ENCODE peak calls at places on chromosomes 6 and 20, in seven cellular contexts. E, Q, T, J, N, A and U are unnamed samples. For H3K27me3, the result is how much of the 10 kb centered on the place peaks cover.

GRCh38 chr6:108176281-108177089 is 10.7 kb downstream of the NR2E1 start:
- DNase-seq in E (no peak), A (no peak), Q (no peak), T (no peak), N (no peak), J (no peak), U (no peak)

GRCh38 chr6:8749449-8749848 is 314.1 kb upstream of the SLC35B3 start:
- DNase-seq in A (no peak), Q (no peak), N (no peak), T (no peak), E (no peak), J (no peak), U (no peak)

GRCh38 chr6:170117111-170117972 is 173.5 kb downstream of the DLL1 start:
- DNase-seq in J (no peak), T (no peak), A (peak), E (no peak), Q (no peak), N (peak), U (no peak)

GRCh38 chr20:51926670-51927305 is 124.5 kb upstream of the SALL4 start:
- DNase-seq in T (no peak), Q (no peak), E (no peak), N (no peak), J (no peak), A (no peak), U (no peak)

GRCh38 chr20:10795286-10796026 is 121.7 kb upstream of the JAG1 start:
- DNase-seq in A (no peak), T (no peak), E (no peak), N (no peak), J (no peak), Q (no peak), U (no peak)

GRCh38 chr20:45949542-45950329 is 15.3 kb downstream of the PCIF1 start:
- DNase-seq in Q (no peak), J (no peak), E (no peak), N (no peak), A (no peak), T (no peak), U (no peak)

GRCh38 chr6:43495409-43495941 is 14.7 kb downstream of the LRRC73 start:
- DNase-seq in T (peak), J (no peak), Q (no peak), E (no peak), N (no peak), A (no peak), U (no peak)

GRCh38 chr20:55140631-55141030 is 665.2 kb downstream of the DOK5 start:
- DNase-seq in N (no peak), J (peak), Q (no peak), E (no peak), T (no peak), A (no peak), U (no peak)

GRCh38 chr6:26200918-26201721 is 113.9 kb downstream of the HFE start:
- DNase-seq in E (no peak), N (no peak), A (no peak), J (no peak), T (no peak), Q (no peak), U (no peak)

GRCh38 chr20:36384022-36384619 is 78.0 kb downstream of the DLGAP4 start:
- DNase-seq in A (no peak), E (no peak), T (peak), Q (peak), J (peak), N (no peak), U (peak)

DNA sequence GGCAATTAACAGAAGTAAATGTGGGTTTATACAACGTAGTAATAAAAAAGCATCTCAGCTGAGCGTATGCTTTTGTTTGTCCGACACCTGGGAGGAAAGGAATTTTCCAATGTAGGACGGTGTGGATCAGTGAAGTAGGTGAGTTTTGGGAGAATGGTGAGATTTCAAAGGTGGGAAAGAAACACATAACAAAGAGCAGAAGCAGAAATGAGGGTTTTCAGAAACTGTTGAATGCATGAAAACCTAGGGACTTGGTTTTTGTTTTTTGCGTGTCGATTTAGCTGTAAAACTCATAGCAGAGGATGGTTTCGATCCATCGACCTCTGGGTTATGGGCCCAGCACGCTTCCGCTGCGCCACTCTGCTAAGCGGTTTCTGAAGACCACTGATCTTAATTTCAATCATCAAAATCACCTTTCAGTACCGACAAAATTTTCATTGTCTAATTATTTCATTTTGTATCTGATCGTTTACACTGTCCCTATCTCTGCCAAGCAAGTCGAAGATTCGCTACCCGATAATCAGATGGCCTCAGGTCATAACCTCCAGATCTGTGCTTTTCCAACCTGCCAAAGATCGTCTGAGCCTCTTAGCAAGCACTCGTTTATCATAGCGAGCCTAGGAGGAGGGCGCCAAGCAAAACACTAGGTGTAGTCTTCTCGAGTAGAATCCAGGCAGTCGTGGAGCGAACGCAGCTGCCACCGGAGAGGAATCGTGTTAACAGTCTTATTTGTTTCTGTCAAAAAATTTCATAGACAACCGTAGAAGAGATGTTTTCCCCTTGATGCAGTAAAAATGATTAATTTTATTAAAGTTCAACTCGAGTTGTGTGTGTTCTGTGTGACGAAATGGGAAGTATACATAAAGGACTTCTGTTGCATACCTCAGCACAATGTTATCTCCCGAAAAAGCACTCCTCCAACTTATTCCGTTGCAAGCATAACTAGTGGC is 20.9 kb upstream of the POM121L2 start:
- DNase-seq in J (no peak), N (no peak), A (no peak), Q (peak), T (peak), E (no peak), U (peak)
- H3K27ac ChIP-seq in J (no peak), N (no peak), A (no peak), Q (no peak), T (no peak), E (no peak), U (no peak)

GRCh38 chr6:148973809-148974208 is 227.0 kb downstream of the UST start:
- DNase-seq in A (no peak), J (no peak), T (no peak), Q (peak), E (no peak), N (no peak), U (no peak)
- TF ChIP-seq CTCF in A (no peak), J (no peak), T (peak), Q (peak), E (peak), N (no peak), U (no peak)

DNA sequence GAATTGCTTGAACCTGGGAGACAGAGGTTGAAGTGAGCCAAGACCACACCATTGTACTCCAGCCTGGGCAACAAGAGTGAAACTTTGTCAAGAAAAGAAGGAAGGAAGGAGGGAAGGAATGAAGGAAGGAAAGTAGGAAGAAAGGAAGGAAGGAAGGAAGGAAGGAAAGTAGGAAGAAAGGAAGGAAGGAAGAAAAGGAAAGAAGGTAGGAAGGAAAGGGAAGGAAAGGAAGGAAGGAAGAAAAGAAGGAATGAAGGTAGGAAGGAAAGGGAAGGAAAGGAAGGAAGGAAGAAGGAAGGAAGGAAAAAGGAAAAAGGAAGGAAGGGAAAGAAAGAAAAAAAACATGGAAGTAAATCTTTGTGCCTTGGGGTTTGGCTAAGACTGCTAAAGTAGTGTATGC is 11.7 kb downstream of the ULBP1 start:
- DNase-seq in E (no peak), Q (no peak), N (no peak), J (no peak), A (no peak), T (no peak), U (no peak)
- H3K27me3 ChIP-seq in E (under half), Q (half or more), N (under half), J (under half), A (under half), T (under half), U (under half)

DNA sequence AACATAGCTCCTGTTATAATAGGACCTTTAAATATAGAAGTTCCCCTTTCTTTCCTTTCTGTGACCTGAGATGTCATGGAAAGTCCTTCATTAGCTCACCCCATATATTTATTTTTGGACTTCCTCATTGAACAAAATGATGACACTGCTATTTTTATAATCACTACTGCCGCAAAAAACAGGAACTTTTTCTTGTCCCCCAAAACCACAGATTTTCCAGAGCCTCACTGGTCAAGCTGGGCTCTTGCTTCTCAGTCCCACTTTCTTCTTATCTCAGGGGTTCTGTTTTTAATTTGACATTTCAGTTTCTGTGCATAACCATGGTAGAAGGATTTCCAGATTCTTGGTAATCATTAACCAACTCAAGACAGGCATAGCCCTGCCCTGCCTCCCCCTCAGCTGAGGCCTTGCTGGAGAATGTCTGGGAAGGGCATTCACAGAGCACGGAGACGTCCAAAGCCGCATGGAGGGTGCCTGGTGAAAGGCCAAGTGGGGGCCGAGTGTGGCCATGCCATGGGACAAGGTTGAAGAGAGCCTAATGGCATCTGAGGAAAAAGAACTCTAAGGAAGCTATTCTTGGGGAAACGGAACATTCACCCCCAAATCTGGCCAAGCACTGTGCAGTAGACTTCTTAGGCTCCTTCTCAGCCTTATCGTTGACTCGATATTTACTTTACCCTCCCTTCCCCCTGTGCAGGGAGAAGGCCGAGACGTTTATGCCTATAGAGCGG is 73.7 kb downstream of the EDN1 start:
- DNase-seq in E (no peak), T (no peak), Q (no peak), J (peak), A (peak), N (peak), U (no peak)
- H3K27ac ChIP-seq in E (no peak), T (no peak), Q (no peak), J (peak), A (peak), N (no peak), U (no peak)

DNA sequence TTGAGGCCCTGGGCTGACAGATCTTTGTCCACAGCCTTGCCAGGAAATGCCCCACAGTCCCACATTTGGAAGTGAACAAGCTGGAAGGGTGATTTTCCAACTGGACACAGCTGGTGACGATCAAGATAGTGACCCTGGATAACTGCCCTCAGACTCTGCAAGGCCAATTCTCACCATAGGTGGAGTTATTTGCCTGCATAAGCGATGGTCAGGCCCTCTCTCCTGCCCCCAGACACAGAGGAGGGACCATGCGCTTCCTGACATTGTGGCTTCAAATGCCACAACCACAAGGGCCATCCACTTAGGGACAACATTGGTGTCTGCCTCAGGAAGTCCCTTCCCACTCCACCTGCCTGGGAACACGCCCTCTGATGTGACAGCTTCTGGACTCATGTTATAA is 96.0 kb downstream of the JPH2 start:
- DNase-seq in J (no peak), A (no peak), Q (no peak), T (no peak), E (no peak), N (no peak), U (no peak)
- TF ChIP-seq CTCF in J (no peak), A (no peak), Q (no peak), T (no peak), E (no peak), N (no peak), U (no peak)

GRCh38 chr6:95233879-95234278 is 343.5 kb upstream of the MANEA start:
- DNase-seq in Q (no peak), E (no peak), A (no peak), T (no peak), N (no peak), J (no peak), U (no peak)

GRCh38 chr6:95231416-95231815 is 345.9 kb upstream of the MANEA start:
- DNase-seq in A (no peak), T (no peak), Q (peak), N (no peak), J (no peak), E (no peak), U (no peak)

GRCh38 chr6:95228636-95229035 is 348.7 kb upstream of the MANEA start:
- DNase-seq in N (no peak), Q (no peak), J (no peak), A (no peak), E (no peak), T (no peak), U (no peak)

GRCh38 chr6:95230071-95230740 is 347.1 kb upstream of the MANEA start:
- DNase-seq in T (no peak), Q (peak), A (no peak), J (no peak), N (no peak), E (no peak), U (no peak)

GRCh38 chr6:95232477-95232876 is 344.9 kb upstream of the MANEA start:
- DNase-seq in A (no peak), Q (peak), N (no peak), E (no peak), J (no peak), T (no peak), U (no peak)
- H3K27me3 ChIP-seq in A (under half), Q (under half), N (under half), E (under half), J (under half), T (under half), U (under half)

GRCh38 chr20:381581-382290 is 1.2 kb downstream of the TRIB3 start:
- DNase-seq in T (peak), A (peak), E (peak), Q (peak), N (peak), J (peak), U (peak)

GRCh38 chr20:384723-385122 is 4.2 kb downstream of the TRIB3 start:
- DNase-seq in E (no peak), T (no peak), J (no peak), N (no peak), A (no peak), Q (no peak), U (no peak)

GRCh38 chr20:383889-384288 is 3.3 kb downstream of the TRIB3 start:
- DNase-seq in N (no peak), J (no peak), E (no peak), A (no peak), Q (no peak), T (no peak), U (no peak)

GRCh38 chr20:380763-381580 is 412 bp downstream of the TRIB3 start:
- DNase-seq in A (peak), J (peak), E (peak), T (peak), Q (peak), N (peak), U (peak)

DNA sequence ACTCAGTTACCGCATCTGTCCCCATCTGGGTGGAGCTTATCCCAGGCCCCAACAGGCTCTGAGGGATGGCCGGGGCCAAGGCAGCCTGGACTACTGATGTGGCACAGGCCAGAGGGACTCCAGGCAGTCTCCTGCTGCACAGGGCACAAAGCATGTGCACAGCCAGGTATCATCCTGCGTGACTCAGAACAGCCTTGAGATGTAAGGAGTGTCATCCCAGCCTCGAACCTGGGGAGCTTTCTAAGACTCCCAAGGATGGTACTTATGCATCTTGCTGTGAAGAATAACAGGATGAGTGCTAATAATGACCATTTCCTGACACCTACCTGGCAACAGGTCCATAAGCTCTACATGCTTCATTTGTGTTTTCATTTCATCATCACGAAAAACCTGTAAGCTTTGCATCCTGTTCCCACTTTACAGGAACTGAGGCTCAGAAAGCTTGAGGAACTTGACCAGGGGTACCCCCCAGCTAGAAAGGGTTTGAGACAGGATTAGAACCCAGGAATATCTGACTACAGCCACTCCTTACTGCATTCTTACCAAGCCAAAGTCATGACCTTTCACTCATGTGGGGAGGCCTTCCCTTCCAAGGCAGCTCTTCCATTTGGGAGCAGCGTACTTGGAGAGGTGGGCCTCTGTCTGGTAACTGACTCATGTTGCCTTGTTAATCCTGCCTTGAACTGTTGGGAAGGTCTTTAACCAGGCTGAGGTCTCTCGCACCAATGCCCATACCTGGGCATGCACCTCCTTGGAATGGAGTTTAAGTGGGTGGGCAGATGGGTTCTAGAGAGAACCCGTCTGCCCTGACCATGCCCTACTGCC is 1.9 kb downstream of the TRIB3 start:
- DNase-seq in T (peak), Q (no peak), N (no peak), E (no peak), J (no peak), A (no peak), U (no peak)
- H3K27ac ChIP-seq in T (peak), Q (peak), N (no peak), E (no peak), J (no peak), A (peak), U (no peak)

DNA sequence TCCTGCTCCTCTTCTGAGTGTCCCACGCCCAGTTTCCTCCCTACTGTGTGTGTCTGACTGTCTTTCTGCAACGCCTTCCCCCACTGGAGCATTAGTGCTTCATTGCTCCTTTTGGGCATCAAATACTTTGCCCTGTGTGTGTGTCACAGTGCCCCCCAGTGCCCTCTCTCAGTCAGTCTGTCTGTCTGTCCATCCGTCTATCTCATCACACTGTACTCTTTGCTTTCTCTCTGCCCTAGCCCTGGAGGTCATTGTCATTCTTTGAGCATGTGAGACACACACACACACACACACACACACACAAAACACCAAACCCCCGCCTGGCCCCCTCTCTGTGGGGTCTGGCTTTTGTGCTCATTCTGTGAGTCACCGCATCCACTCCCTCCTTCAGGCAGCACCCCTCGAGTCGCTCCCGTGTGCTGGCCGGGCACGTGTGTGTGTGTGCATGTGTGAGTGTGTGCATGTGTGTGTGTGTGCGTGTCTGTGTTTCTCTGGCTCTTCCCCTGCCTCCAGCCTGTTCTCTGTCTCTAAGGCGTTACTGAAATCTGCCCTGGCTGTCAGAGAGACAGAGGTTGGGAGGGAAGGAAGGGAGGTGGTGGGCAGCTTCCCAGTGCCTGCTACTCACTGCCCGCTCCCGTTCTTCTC is 72.0 kb downstream of the SRC start:
- DNase-seq in N (no peak), A (no peak), T (no peak), Q (peak), J (no peak), E (no peak), U (no peak)
- TF ChIP-seq CTCF in N (no peak), A (no peak), T (no peak), Q (no peak), J (no peak), E (no peak), U (no peak)